ENCODE peak calls at places on chromosomes 2 and 18, in six cellular contexts. F, U, M, G, V and P are unnamed samples.

GRCh38 chr2:241636182-241636982 is 576 bp downstream of the THAP4 start:
- DNase-seq in U (peak), G (peak), M (no peak), V (no peak), F (peak), P (peak)

GRCh38 chr2:152740743-152741328 is 22.4 kb downstream of the ARL6IP6 start:
- DNase-seq in V (no peak), F (peak), U (no peak), M (no peak), G (peak), P (no peak)

GRCh38 chr2:235498556-235499305 is 4.9 kb downstream of the AGAP1 start:
- DNase-seq in U (no peak), F (no peak), V (no peak), M (no peak), G (no peak), P (no peak)

GRCh38 chr2:127130421-127130820 is 23.5 kb upstream of the BIN1 start:
- DNase-seq in F (no peak), U (no peak), M (no peak), G (no peak), V (no peak), P (no peak)

GRCh38 chr2:20676353-20677215 is 9.6 kb downstream of the GDF7 start:
- DNase-seq in F (no peak), V (no peak), U (no peak), G (peak), M (peak), P (peak)

GRCh38 chr2:229141626-229142025 is 129.5 kb downstream of the PID1 start:
- DNase-seq in U (no peak), M (no peak), G (no peak), F (no peak), V (no peak), P (no peak)

GRCh38 chr2:171514908-171515582 is 7.2 kb upstream of the CYBRD1 start:
- DNase-seq in V (no peak), M (no peak), G (no peak), U (no peak), F (no peak), P (no peak)

GRCh38 chr2:217105733-217106649 is 246.1 kb upstream of the TNP1 start:
- DNase-seq in G (no peak), U (no peak), F (peak), V (no peak), M (no peak), P (no peak)

GRCh38 chr2:37414470-37414949 is 70.1 kb downstream of the QPCT start:
- DNase-seq in G (peak), V (no peak), M (peak), F (peak), U (no peak), P (no peak)

GRCh38 chr2:58634653-58635347 is 393.7 kb upstream of the FANCL start:
- DNase-seq in U (no peak), F (no peak), V (peak), M (no peak), G (no peak), P (no peak)

GRCh38 chr18:378039-378438 is 110.2 kb upstream of the THOC1 start:
- DNase-seq in G (no peak), F (no peak), V (no peak), U (no peak), M (no peak), P (no peak)

GRCh38 chr2:83730258-83730657 is 728.8 kb downstream of the SUCLG1 start:
- DNase-seq in V (no peak), F (no peak), M (no peak), U (no peak), G (no peak), P (no peak)

GRCh38 chr2:173797586-173798263 is 167.4 kb downstream of the SP3 start:
- DNase-seq in G (no peak), V (no peak), F (no peak), M (no peak), U (no peak), P (no peak)

GRCh38 chr2:239049421-239050251 is 201.8 kb downstream of the TWIST2 start:
- DNase-seq in U (no peak), F (no peak), V (no peak), G (peak), M (no peak), P (no peak)

GRCh38 chr2:72051971-72052505 is 95.6 kb downstream of the CYP26B1 start:
- DNase-seq in G (no peak), V (no peak), U (no peak), F (no peak), M (no peak), P (no peak)

GRCh38 chr2:28270456-28271146 is 122.1 kb upstream of the FOSL2 start:
- DNase-seq in G (no peak), V (no peak), F (no peak), M (no peak), U (no peak), P (no peak)

GRCh38 chr2:71554028-71554705 is 100.8 kb downstream of the DYSF start:
- DNase-seq in G (no peak), F (no peak), U (no peak), M (no peak), V (no peak), P (no peak)

GRCh38 chr2:130762910-130763385 is 7.6 kb downstream of the AMER3 start:
- DNase-seq in M (no peak), U (no peak), V (no peak), G (no peak), F (no peak), P (no peak)

DNA sequence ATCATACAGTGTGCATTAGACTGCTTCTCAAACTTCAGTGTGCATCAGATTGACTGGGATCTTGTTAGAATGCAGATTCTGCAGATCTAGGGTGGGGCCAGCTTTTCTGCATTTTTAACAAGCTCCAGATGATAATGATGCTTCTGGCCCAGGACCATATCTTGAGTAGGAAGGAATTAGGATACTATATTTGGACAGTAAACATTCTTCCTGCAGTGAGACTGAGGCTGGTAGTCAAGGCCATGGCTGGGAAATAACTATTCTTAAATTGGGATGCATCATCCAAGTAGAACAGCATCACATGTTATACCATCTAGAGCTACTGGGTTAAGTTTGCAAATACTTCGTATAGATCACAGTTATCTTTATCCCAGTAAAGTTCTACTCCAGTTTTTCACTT is 28.4 kb upstream of the ARMC9 start:
- DNase-seq in F (no peak), G (no peak), U (no peak), M (no peak), V (no peak), P (no peak)
- TF ChIP-seq TAF1 in F (no peak), G (no peak), U (no peak), M (no peak), V (no peak), P (no peak)

GRCh38 chr2:55923091-55923977 is at the start of gene EFEMP1:
- DNase-seq in V (no peak), F (no peak), M (no peak), U (peak), G (no peak), P (peak)
- TF ChIP-seq POLR2A in V (no peak), F (no peak), M (no peak), U (no peak), G (no peak), P (no peak)

DNA sequence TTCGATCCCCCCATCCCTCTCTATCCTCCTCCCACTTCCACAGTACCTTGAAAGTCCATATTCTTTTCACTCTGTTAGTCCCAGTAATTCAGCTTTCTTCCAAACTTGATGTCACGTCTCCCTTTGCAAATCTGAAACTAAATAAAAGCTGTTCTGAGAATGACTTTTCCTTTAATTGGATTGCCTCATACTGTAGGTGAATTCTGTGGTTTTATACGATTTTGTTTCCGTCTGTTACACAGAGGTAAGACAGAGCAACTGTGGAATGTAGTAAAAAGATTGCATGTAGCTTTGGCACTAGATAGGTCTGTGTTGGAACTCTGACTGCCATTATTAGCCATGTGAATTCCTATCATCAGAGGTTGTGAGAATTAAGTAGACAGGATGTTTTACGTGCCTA is 25.9 kb downstream of the MALT1 start:
- DNase-seq in F (no peak), V (no peak), M (no peak), G (no peak), U (no peak), P (no peak)
- TF ChIP-seq POLR2AphosphoS5 in F (no peak), V (no peak), M (no peak), G (no peak), U (no peak), P (no peak)

GRCh38 chr2:62467475-62468321 is 38.3 kb downstream of the TMEM17 start:
- DNase-seq in V (no peak), M (no peak), F (no peak), G (peak), U (no peak), P (no peak)
- TF ChIP-seq TAF1 in V (no peak), M (no peak), F (no peak), G (no peak), U (no peak), P (no peak)

GRCh38 chr2:99485411-99485810 is 4.4 kb downstream of the REV1 start:
- DNase-seq in V (no peak), M (no peak), F (no peak), G (no peak), U (no peak), P (no peak)
- TF ChIP-seq POLR2A in V (no peak), M (no peak), F (no peak), G (no peak), U (no peak), P (no peak)

GRCh38 chr2:160294339-160294803 is 94.3 kb upstream of the ITGB6 start:
- DNase-seq in V (no peak), F (no peak), M (no peak), U (no peak), G (no peak), P (no peak)
- TF ChIP-seq POLR2AphosphoS5 in V (no peak), F (no peak), M (no peak), U (no peak), G (no peak), P (no peak)

GRCh38 chr2:160736629-160737028 is 243.0 kb upstream of the RBMS1 start:
- DNase-seq in U (no peak), F (no peak), V (no peak), M (no peak), G (no peak), P (no peak)
- TF ChIP-seq TAF1 in U (no peak), F (no peak), V (no peak), M (no peak), G (no peak), P (no peak)

GRCh38 chr2:148021059-148021985 is at the start of gene MBD5:
- DNase-seq in M (peak), V (peak), G (peak), U (peak), F (peak), P (peak)
- TF ChIP-seq POLR2A in M (peak), V (no peak), G (no peak), U (no peak), F (peak), P (no peak)